ENCODE peak calls at places on chromosomes 4 and X, in six cellular contexts. M is fibroblast of lung, L is GM23248, Z is astrocyte, A is PC-9, E is HCT116. X is an unnamed sample.

GRCh38 chr4:184473515-184474260 is 662 bp downstream of the IRF2 start:
- DNase-seq in A (no peak), Z (peak; percentile 32), L (peak; percentile 70), M (peak; percentile 44), E (no peak), X (no peak)

GRCh38 chr4:6732441-6733357 is 16.7 kb downstream of the BLOC1S4 start:
- DNase-seq in M (peak; percentile 91), A (peak; percentile 84), L (peak; percentile 97), E (peak; percentile 39), Z (peak; percentile 93), X (no peak)

GRCh38 chr4:82677327-82677726 is 115.5 kb upstream of the TMEM150C start:
- DNase-seq in A (peak; percentile 52), Z (no peak), L (no peak), E (no peak), M (no peak), X (no peak)

GRCh38 chr4:137312257-137312656 is 220.0 kb downstream of the PCDH18 start:
- DNase-seq in Z (peak; percentile 69), A (no peak), L (peak; percentile 58), E (no peak), M (peak; percentile 70), X (no peak)

GRCh38 chrX:105126201-105126600 is 94.3 kb downstream of the TEX13A start:
- DNase-seq in L (no peak), E (no peak), Z (no peak), M (no peak), A (no peak), X (no peak)

GRCh38 chr4:188008377-188008776 is 12.8 kb downstream of the ZFP42 start:
- DNase-seq in A (peak; percentile 60), M (peak; percentile 85), Z (peak; percentile 52), E (no peak), L (peak; percentile 4), X (no peak)

GRCh38 chr4:133130171-133130570 is 18.9 kb upstream of the PCDH10 start:
- DNase-seq in A (no peak), M (no peak), L (no peak), Z (peak; percentile 85), E (no peak), X (no peak)

GRCh38 chr4:73985528-73985852 is 2.5 kb downstream of the PPBP start:
- DNase-seq in A (no peak), M (no peak), E (no peak), L (no peak), Z (no peak), X (no peak)

GRCh38 chrX:96417695-96418094 is 266.9 kb upstream of the DIAPH2 start:
- DNase-seq in M (no peak), E (no peak), L (no peak), A (no peak), Z (no peak), X (no peak)

GRCh38 chr4:57051524-57051923 is 58.7 kb downstream of the IGFBP7 start:
- DNase-seq in E (no peak), M (no peak), L (no peak), Z (no peak), A (no peak), X (no peak)

GRCh38 chr4:151658959-151659593 is 101.7 kb downstream of the GATB start:
- DNase-seq in M (peak; percentile 34), E (no peak), L (peak; percentile 83), A (no peak), Z (peak; percentile 55), X (no peak)

GRCh38 chr4:95529941-95530340 is 18.8 kb downstream of the UNC5C start:
- DNase-seq in Z (peak; percentile 50), M (no peak), L (no peak), E (no peak), A (no peak), X (no peak)

GRCh38 chr4:151561551-151562256 is 152.7 kb downstream of the FHIP1A start:
- DNase-seq in E (no peak), A (no peak), L (peak; percentile 51), Z (peak; percentile 34), M (peak; percentile 11), X (no peak)

GRCh38 chr4:47410271-47410670 is 53.2 kb downstream of the COMMD8 start:
- DNase-seq in Z (no peak), L (no peak), M (peak; percentile 4), A (peak; percentile 36), E (no peak), X (no peak)

GRCh38 chrX:132294776-132295495 is 75.7 kb upstream of the RAP2C start:
- DNase-seq in Z (no peak), M (no peak), A (no peak), L (no peak), E (no peak), X (no peak)

GRCh38 chrX:154732421-154733071 is 18.3 kb downstream of the GAB3 start:
- DNase-seq in A (peak; percentile 78), L (peak; percentile 64), E (no peak), Z (peak; percentile 81), M (no peak), X (no peak)

GRCh38 chrX:154735695-154736393 is 15.0 kb downstream of the GAB3 start:
- DNase-seq in Z (peak; percentile 90), M (peak; percentile 92), A (no peak), E (no peak), L (peak; percentile 77), X (no peak)

GRCh38 chrX:154733072-154733425 is 17.8 kb downstream of the GAB3 start:
- DNase-seq in L (no peak), Z (no peak), M (peak; percentile 65), E (no peak), A (no peak), X (no peak)

GRCh38 chrX:154731881-154732280 is 19.0 kb downstream of the GAB3 start:
- DNase-seq in E (no peak), M (peak; percentile 65), L (peak; percentile 10), Z (no peak), A (no peak), X (no peak)

GRCh38 chrX:154734101-154734781 is 16.6 kb downstream of the GAB3 start:
- DNase-seq in L (peak; percentile 60), M (peak; percentile 83), A (no peak), Z (peak; percentile 73), E (no peak), X (no peak)
- H3K4me3 ChIP-seq in L (peak overlapping the region; percentile 9), M (no peak overlapping the region), A (no peak overlapping the region), Z (peak overlapping the region; percentile 1), E (no peak overlapping the region), X (no peak overlapping the region)

GRCh38 chr4:148445903-148446261 is 3.7 kb upstream of the NR3C2 start:
- DNase-seq in E (no peak), Z (no peak), A (no peak), M (no peak), L (no peak), X (no peak)

GRCh38 chr4:148442830-148443549 is 776 bp upstream of the NR3C2 start:
- DNase-seq in L (no peak), A (no peak), M (peak; percentile 21), E (no peak), Z (no peak), X (no peak)

GRCh38 chr4:148445071-148445902 is 3.1 kb upstream of the NR3C2 start:
- DNase-seq in L (peak; percentile 42), E (no peak), A (no peak), Z (no peak), M (no peak), X (no peak)

GRCh38 chr4:148443550-148444295 is 1.5 kb upstream of the NR3C2 start:
- DNase-seq in A (no peak), M (no peak), E (no peak), Z (no peak), L (peak; percentile 53), X (no peak)

GRCh38 chr4:148444296-148445070 is 2.3 kb upstream of the NR3C2 start:
- DNase-seq in Z (no peak), E (no peak), L (peak; percentile 34), M (no peak), A (no peak), X (no peak)
- TF ChIP-seq EZH2 in Z (peak; percentile 42), E (no peak), L (peak; percentile 92), M (no peak), A (peak; percentile 93), X (no peak)

GRCh38 chrX:16839224-16839851 is 30.8 kb downstream of the RBBP7 start:
- DNase-seq in E (no peak), Z (peak; percentile 23), L (no peak), M (no peak), A (no peak), X (no peak)
- H3K27ac ChIP-seq in E (no peak overlapping the region), Z (peak overlapping the region; percentile 92), L (peak overlapping the region; percentile 91), M (peak overlapping the region; percentile 61), A (peak overlapping the region; percentile 39), X (peak overlapping the region; percentile 42)

GRCh38 chr4:2932951-2933565 is 30.1 kb downstream of the NOP14 start:
- DNase-seq in M (no peak), L (peak; percentile 25), A (no peak), Z (no peak), E (no peak), X (no peak)
- H3K4me3 ChIP-seq in M (peak overlapping the region; percentile 57), L (peak overlapping the region; percentile 66), A (no peak overlapping the region), Z (peak overlapping the region; percentile 63), E (peak overlapping the region; percentile 65), X (peak overlapping the region; percentile 86)

GRCh38 chrX:31110657-31111056 is 38.8 kb upstream of the FTHL17 start:
- DNase-seq in A (no peak), M (no peak), E (no peak), L (no peak), Z (no peak), X (no peak)
- TF ChIP-seq EZH2 in A (no peak), M (no peak), E (no peak), L (no peak), Z (no peak), X (no peak)

GRCh38 chrX:123869488-123869887 is 9.6 kb downstream of the XIAP start:
- DNase-seq in E (no peak), A (peak; percentile 70), L (peak; percentile 46), M (peak; percentile 44), Z (no peak), X (no peak)
- H3K27ac ChIP-seq in E (no peak overlapping the region), A (peak overlapping the region; percentile 64), L (peak overlapping the region; percentile 49), M (no peak overlapping the region), Z (no peak overlapping the region), X (no peak overlapping the region)

X was measured in SK-N-MC.